ENCODE peak calls at places on chromosome 18, in six cellular contexts. G, N, X, A, R and D are unnamed samples.

GRCh38 chr18:59501876-59502221 is 142.8 kb upstream of the LMAN1 start:
- DNase-seq in R (no peak), N (no peak), X (no peak), A (no peak), G (peak), D (no peak)

GRCh38 chr18:22841840-22842239 is 91.3 kb upstream of the RBBP8 start:
- DNase-seq in X (no peak), N (no peak), A (no peak), R (no peak), G (peak), D (no peak)

GRCh38 chr18:24227976-24228660 is 89.3 kb downstream of the CABYR start:
- DNase-seq in N (no peak), A (no peak), R (peak), X (peak), G (no peak), D (no peak)

GRCh38 chr18:3525870-3526420 is 76.0 kb downstream of the TGIF1 start:
- DNase-seq in A (no peak), N (no peak), X (no peak), G (peak), R (peak), D (no peak)

GRCh38 chr18:7541835-7542234 is 25.3 kb upstream of the PTPRM start:
- DNase-seq in N (no peak), G (no peak), A (no peak), R (no peak), X (no peak), D (no peak)

GRCh38 chr18:37710731-37711130 is 145.1 kb upstream of the CELF4 start:
- DNase-seq in R (no peak), G (no peak), X (no peak), A (no peak), N (no peak), D (no peak)

GRCh38 chr18:33817096-33817495 is 239.1 kb downstream of the ASXL3 start:
- DNase-seq in R (peak), N (no peak), X (peak), G (no peak), A (no peak), D (no peak)

GRCh38 chr18:27844416-27844792 is 332.5 kb downstream of the CDH2 start:
- DNase-seq in N (no peak), A (no peak), X (peak), R (peak), G (no peak), D (no peak)

GRCh38 chr18:407825-408224 is 92.7 kb downstream of the COLEC12 start:
- DNase-seq in R (no peak), A (no peak), G (no peak), N (no peak), X (no peak), D (no peak)

GRCh38 chr18:65415167-65415566 is 335.6 kb upstream of the CDH7 start:
- DNase-seq in X (no peak), G (no peak), N (no peak), R (peak), A (no peak), D (no peak)

GRCh38 chr18:45503988-45504387 is 111.3 kb upstream of the SLC14A2 start:
- DNase-seq in X (peak), N (peak), R (no peak), G (no peak), A (no peak), D (no peak)

GRCh38 chr18:76977108-76977621 is 154.8 kb downstream of the ZNF236 start:
- DNase-seq in X (no peak), N (no peak), A (no peak), G (no peak), R (no peak), D (no peak)

GRCh38 chr18:9094307-9095226 is 7.9 kb upstream of the NDUFV2 start:
- DNase-seq in G (no peak), N (no peak), X (peak), A (no peak), R (peak), D (no peak)